ENCODE peak calls at places on chromosomes 3 and 15, in ten cellular contexts. J is sigmoid colon; Z is stimulated activated CD8-positive, alpha-beta memory T cell treated with anti-CD3 and anti-CD28 coated beads, Interleukin-7, amount 100 ng/mL, for 1 hour; Y is gastrocnemius medialis; C is A172; F is non-pigmented ciliary epithelial cell; X is D341Med; O is effector memory CD8-positive, alpha-beta T cell; K is GM03348; S is T-helper 9 cell. H is an unnamed sample.
A peak's percentile ranks its signal among the peaks of the same experiment; 100 is the strongest.

GRCh38 chr3:149480326-149481017 is 6.0 kb downstream of the TM4SF4 start:
- DNase-seq in J (peak; percentile 75), F (peak; percentile 72), O (no peak), K (peak; percentile 88), Z (peak; percentile 2), X (peak; percentile 73), Y (peak; percentile 54), S (no peak), C (peak; percentile 89), H (peak; percentile 81)

GRCh38 chr15:78064544-78064943 is 13.0 kb downstream of the TBC1D2B start:
- DNase-seq in X (no peak), K (no peak), O (no peak), J (no peak), C (no peak), S (no peak), Z (no peak), Y (no peak), F (no peak), H (no peak)

GRCh38 chr3:172323894-172324590 is 124.2 kb downstream of the GHSR start:
- DNase-seq in Y (peak; percentile 78), X (no peak), F (peak; percentile 68), O (no peak), K (peak; percentile 55), S (no peak), J (no peak), Z (no peak), C (peak; percentile 23), H (no peak)

GRCh38 chr15:31397851-31398661 is 71.4 kb downstream of the KLF13 start:
- DNase-seq in X (no peak), F (no peak), O (no peak), C (no peak), J (no peak), K (no peak), Y (no peak), Z (no peak), S (no peak), H (peak; percentile 52)

GRCh38 chr3:9729419-9729818 is 2.1 kb upstream of the BRPF1 start:
- DNase-seq in F (no peak), S (no peak), Y (no peak), O (no peak), X (no peak), Z (no peak), J (no peak), K (no peak), C (no peak), H (no peak)

GRCh38 chr15:84681822-84682221 is 23.8 kb upstream of the NMB start:
- DNase-seq in X (no peak), J (no peak), Z (no peak), F (peak; percentile 89), K (no peak), C (no peak), O (no peak), S (peak; percentile 34), Y (no peak), H (no peak)

GRCh38 chr3:45572755-45573154 is 21.8 kb upstream of the LIMD1 start:
- DNase-seq in X (no peak), Z (no peak), J (peak; percentile 4), K (no peak), Y (no peak), S (no peak), C (no peak), O (no peak), F (no peak), H (no peak)

GRCh38 chr3:80663426-80663825 is 895.6 kb upstream of the ROBO1 start:
- DNase-seq in S (no peak), Y (no peak), O (no peak), C (no peak), X (no peak), F (no peak), J (no peak), Z (no peak), K (no peak), H (no peak)

GRCh38 chr15:34514251-34514760 is 69.1 kb downstream of the GOLGA8B start:
- DNase-seq in K (peak; percentile 74), F (no peak), C (peak; percentile 11), X (peak; percentile 69), S (no peak), Y (no peak), O (peak; percentile 9), Z (no peak), J (peak; percentile 73), H (no peak)